ENCODE peak calls at places on chromosome 20, in nine cellular contexts. One of them, this sample, is unnamed.

GRCh38 chr20:25072226-25072811 is 9.6 kb downstream of the VSX1 start:
- DNase-seq in NCI-H2029: no peak
- DNase-seq in spleen: peak
- DNase-seq in breast epithelium: no peak
- DNase-seq in cardiac muscle cell: peak
- DNase-seq in CD8-positive, alpha-beta memory T cell: no peak
- DNase-seq in astrocyte of the cerebellum: no peak
- DNase-seq in HS-5: no peak
- DNase-seq in heart right ventricle: no peak
- DNase-seq in this sample: no peak

GRCh38 chr20:61773081-61773631 is 292.5 kb downstream of the TAF4 start:
- DNase-seq in heart right ventricle: no peak
- DNase-seq in spleen: no peak
- DNase-seq in breast epithelium: no peak
- DNase-seq in cardiac muscle cell: no peak
- DNase-seq in CD8-positive, alpha-beta memory T cell: no peak
- DNase-seq in astrocyte of the cerebellum: no peak
- DNase-seq in HS-5: no peak
- DNase-seq in NCI-H2029: no peak
- DNase-seq in this sample: no peak

GRCh38 chr20:57216669-57217068 is 49.8 kb downstream of the BMP7 start:
- DNase-seq in cardiac muscle cell: no peak
- DNase-seq in CD8-positive, alpha-beta memory T cell: no peak
- DNase-seq in HS-5: no peak
- DNase-seq in astrocyte of the cerebellum: no peak
- DNase-seq in heart right ventricle: no peak
- DNase-seq in NCI-H2029: no peak
- DNase-seq in breast epithelium: no peak
- DNase-seq in spleen: no peak
- DNase-seq in this sample: no peak

GRCh38 chr20:23081263-23081811 is 4.8 kb downstream of the CD93 start:
- DNase-seq in cardiac muscle cell: no peak
- DNase-seq in HS-5: no peak
- DNase-seq in CD8-positive, alpha-beta memory T cell: no peak
- DNase-seq in spleen: no peak
- DNase-seq in breast epithelium: no peak
- DNase-seq in heart right ventricle: no peak
- DNase-seq in NCI-H2029: no peak
- DNase-seq in astrocyte of the cerebellum: no peak
- DNase-seq in this sample: no peak

GRCh38 chr20:12597491-12597890 is 411.3 kb upstream of the SPTLC3 start:
- DNase-seq in CD8-positive, alpha-beta memory T cell: no peak
- DNase-seq in HS-5: no peak
- DNase-seq in astrocyte of the cerebellum: no peak
- DNase-seq in cardiac muscle cell: no peak
- DNase-seq in heart right ventricle: no peak
- DNase-seq in breast epithelium: no peak
- DNase-seq in NCI-H2029: no peak
- DNase-seq in spleen: no peak
- DNase-seq in this sample: no peak

GRCh38 chr20:59937150-59937549 is 3.0 kb downstream of the PPP1R3D start:
- DNase-seq in cardiac muscle cell: peak
- DNase-seq in heart right ventricle: no peak
- DNase-seq in spleen: no peak
- DNase-seq in astrocyte of the cerebellum: no peak
- DNase-seq in breast epithelium: no peak
- DNase-seq in NCI-H2029: no peak
- DNase-seq in HS-5: no peak
- DNase-seq in CD8-positive, alpha-beta memory T cell: no peak
- DNase-seq in this sample: no peak

GRCh38 chr20:34190679-34191090 is 50.5 kb upstream of the ASIP start:
- DNase-seq in HS-5: peak
- DNase-seq in spleen: no peak
- DNase-seq in astrocyte of the cerebellum: peak
- DNase-seq in cardiac muscle cell: peak
- DNase-seq in NCI-H2029: peak
- DNase-seq in CD8-positive, alpha-beta memory T cell: no peak
- DNase-seq in breast epithelium: peak
- DNase-seq in heart right ventricle: peak
- DNase-seq in this sample: peak

GRCh38 chr20:52958206-52958605 is 14.0 kb upstream of the TSHZ2 start:
- DNase-seq in HS-5: no peak
- DNase-seq in spleen: no peak
- DNase-seq in CD8-positive, alpha-beta memory T cell: no peak
- DNase-seq in breast epithelium: no peak
- DNase-seq in astrocyte of the cerebellum: no peak
- DNase-seq in cardiac muscle cell: no peak
- DNase-seq in NCI-H2029: no peak
- DNase-seq in heart right ventricle: no peak
- DNase-seq in this sample: no peak

GRCh38 chr20:51562334-51563140 is 20.0 kb upstream of the NFATC2 start:
- DNase-seq in heart right ventricle: peak
- DNase-seq in spleen: peak
- DNase-seq in HS-5: peak
- DNase-seq in CD8-positive, alpha-beta memory T cell: peak
- DNase-seq in breast epithelium: peak
- DNase-seq in astrocyte of the cerebellum: peak
- DNase-seq in NCI-H2029: peak
- DNase-seq in cardiac muscle cell: peak
- DNase-seq in this sample: peak

GRCh38 chr20:41361757-41362747 is 4.6 kb downstream of the EMILIN3 start:
- DNase-seq in HS-5: no peak
- DNase-seq in breast epithelium: no peak
- DNase-seq in astrocyte of the cerebellum: no peak
- DNase-seq in heart right ventricle: peak
- DNase-seq in CD8-positive, alpha-beta memory T cell: no peak
- DNase-seq in spleen: peak
- DNase-seq in NCI-H2029: peak
- DNase-seq in cardiac muscle cell: no peak
- DNase-seq in this sample: no peak

GRCh38 chr20:63124092-63124781 is 91.7 kb downstream of the YTHDF1 start:
- DNase-seq in spleen: peak
- DNase-seq in NCI-H2029: no peak
- DNase-seq in astrocyte of the cerebellum: no peak
- DNase-seq in HS-5: no peak
- DNase-seq in CD8-positive, alpha-beta memory T cell: peak
- DNase-seq in breast epithelium: no peak
- DNase-seq in cardiac muscle cell: peak
- DNase-seq in heart right ventricle: peak
- DNase-seq in this sample: no peak

GRCh38 chr20:40176442-40176841 is 512.6 kb downstream of the MAFB start:
- DNase-seq in cardiac muscle cell: no peak
- DNase-seq in NCI-H2029: no peak
- DNase-seq in breast epithelium: peak
- DNase-seq in spleen: no peak
- DNase-seq in heart right ventricle: no peak
- DNase-seq in CD8-positive, alpha-beta memory T cell: no peak
- DNase-seq in HS-5: no peak
- DNase-seq in astrocyte of the cerebellum: no peak
- DNase-seq in this sample: no peak